ENCODE peak calls at places on chromosomes 11 and 22, in nine cellular contexts. D is COR-L47; I is activated naive CD8-positive, alpha-beta T cell treated with anti-CD3 and anti-CD28 coated beads, Interleukin-2, amount 50 U/mL, for 24 hours; Y is hypothalamus; A is heart left ventricle; Q is suprapubic skin; G is globus pallidus; B is GM13976; U is heart right ventricle. K is an unnamed sample.

GRCh38 chr11:1924646-1925372 is 5.3 kb downstream of the TNNT3 start:
- DNase-seq in G (no peak), Y (no peak), I (no peak), B (no peak), D (no peak), Q (peak), U (no peak), A (no peak), K (no peak)

GRCh38 chr11:126501641-126502040 is 146.2 kb downstream of the ST3GAL4 start:
- DNase-seq in U (no peak), Y (no peak), A (no peak), I (no peak), B (no peak), Q (no peak), G (no peak), D (no peak), K (no peak)

GRCh38 chr11:76293189-76293631 is 86.9 kb upstream of the WNT11 start:
- DNase-seq in D (no peak), B (no peak), Q (no peak), I (peak), U (no peak), G (no peak), Y (no peak), A (no peak), K (no peak)

GRCh38 chr11:34501500-34501899 is 12.1 kb downstream of the ELF5 start:
- DNase-seq in D (no peak), G (no peak), U (no peak), Y (no peak), A (no peak), I (no peak), Q (no peak), B (no peak), K (no peak)

GRCh38 chr11:113974741-113975470 is at the start of gene HTR3A:
- DNase-seq in Y (no peak), D (peak), U (peak), Q (no peak), I (no peak), G (no peak), B (no peak), A (peak), K (peak)

GRCh38 chr22:48825802-48826520 is 1001.7 kb downstream of the BRD1 start:
- DNase-seq in B (no peak), D (no peak), A (no peak), U (no peak), I (no peak), Y (no peak), G (no peak), Q (peak), K (no peak)

GRCh38 chr22:38657248-38657909 is 941 bp downstream of the CBY1 start:
- DNase-seq in A (no peak), I (peak), Q (no peak), D (peak), Y (no peak), G (no peak), B (peak), U (no peak), K (no peak)

GRCh38 chr11:113957016-113957415 is 17.9 kb upstream of the HTR3A start:
- DNase-seq in Q (no peak), A (no peak), Y (no peak), B (no peak), I (no peak), G (no peak), U (no peak), D (no peak), K (no peak)

GRCh38 chr11:99020324-99021225 is at the start of gene CNTN5:
- DNase-seq in Q (peak), I (no peak), U (peak), G (peak), B (peak), D (peak), Y (peak), A (peak), K (peak)

K was measured in uterus.